ENCODE peak calls at places on chromosome 11, in eight cellular contexts. One of them, this sample, is unnamed.
A peak's percentile ranks its signal among the peaks of the same experiment; 100 is the strongest.

GRCh38 chr11:43574949-43575915 is 105.3 kb upstream of the HSD17B12 start:
- DNase-seq in heart left ventricle: peak; percentile 27
- DNase-seq in ovary: peak; percentile 65
- DNase-seq in uterus: no peak
- DNase-seq in sigmoid colon: peak; percentile 68
- DNase-seq in NB4: peak; percentile 57
- DNase-seq in IMR-90: peak; percentile 82
- DNase-seq in tibial nerve: no peak
- DNase-seq in this sample: no peak

GRCh38 chr11:93591247-93591898 is 48.2 kb upstream of the SMCO4 start:
- DNase-seq in uterus: no peak
- DNase-seq in tibial nerve: no peak
- DNase-seq in heart left ventricle: no peak
- DNase-seq in NB4: peak; percentile 96
- DNase-seq in IMR-90: peak; percentile 46
- DNase-seq in sigmoid colon: no peak
- DNase-seq in ovary: no peak
- DNase-seq in this sample: no peak

GRCh38 chr11:84384637-84385227 is 1098.6 kb upstream of the CCDC90B start:
- DNase-seq in uterus: no peak
- DNase-seq in heart left ventricle: no peak
- DNase-seq in NB4: peak; percentile 56
- DNase-seq in sigmoid colon: no peak
- DNase-seq in IMR-90: peak; percentile 34
- DNase-seq in ovary: peak; percentile 33
- DNase-seq in tibial nerve: peak; percentile 72
- DNase-seq in this sample: peak; percentile 36

GRCh38 chr11:59183768-59184167 is 11.8 kb downstream of the DTX4 start:
- DNase-seq in tibial nerve: peak; percentile 54
- DNase-seq in NB4: no peak
- DNase-seq in sigmoid colon: peak; percentile 73
- DNase-seq in IMR-90: no peak
- DNase-seq in ovary: no peak
- DNase-seq in uterus: peak; percentile 54
- DNase-seq in heart left ventricle: no peak
- DNase-seq in this sample: no peak

GRCh38 chr11:77249427-77249826 is 52.1 kb downstream of the GDPD4 start:
- DNase-seq in tibial nerve: no peak
- DNase-seq in uterus: no peak
- DNase-seq in IMR-90: peak; percentile 48
- DNase-seq in ovary: no peak
- DNase-seq in sigmoid colon: no peak
- DNase-seq in NB4: no peak
- DNase-seq in heart left ventricle: no peak
- DNase-seq in this sample: no peak

GRCh38 chr11:112881461-112881860 is 79.8 kb upstream of the NCAM1 start:
- DNase-seq in NB4: no peak
- DNase-seq in uterus: peak; percentile 60
- DNase-seq in ovary: peak; percentile 71
- DNase-seq in tibial nerve: no peak
- DNase-seq in heart left ventricle: peak; percentile 83
- DNase-seq in IMR-90: no peak
- DNase-seq in sigmoid colon: peak; percentile 83
- DNase-seq in this sample: peak; percentile 41

GRCh38 chr11:20125927-20126326 is 34.3 kb downstream of the DBX1 start:
- DNase-seq in sigmoid colon: no peak
- DNase-seq in IMR-90: peak; percentile 79
- DNase-seq in NB4: no peak
- DNase-seq in tibial nerve: no peak
- DNase-seq in heart left ventricle: no peak
- DNase-seq in ovary: no peak
- DNase-seq in uterus: no peak
- DNase-seq in this sample: no peak

GRCh38 chr11:128324531-128325141 is 262.7 kb downstream of the ETS1 start:
- DNase-seq in uterus: no peak
- DNase-seq in sigmoid colon: no peak
- DNase-seq in tibial nerve: no peak
- DNase-seq in IMR-90: no peak
- DNase-seq in NB4: no peak
- DNase-seq in heart left ventricle: no peak
- DNase-seq in ovary: no peak
- DNase-seq in this sample: no peak

GRCh38 chr11:76391039-76391438 is 9.9 kb downstream of the GVQW3 start:
- DNase-seq in heart left ventricle: no peak
- DNase-seq in uterus: no peak
- DNase-seq in sigmoid colon: no peak
- DNase-seq in ovary: no peak
- DNase-seq in IMR-90: no peak
- DNase-seq in NB4: no peak
- DNase-seq in tibial nerve: no peak
- DNase-seq in this sample: no peak

GRCh38 chr11:92632510-92632909 is 336.9 kb upstream of the MTNR1B start:
- DNase-seq in IMR-90: no peak
- DNase-seq in uterus: no peak
- DNase-seq in heart left ventricle: no peak
- DNase-seq in ovary: no peak
- DNase-seq in NB4: no peak
- DNase-seq in sigmoid colon: no peak
- DNase-seq in tibial nerve: no peak
- DNase-seq in this sample: no peak

GRCh38 chr11:111520565-111520964 is 6.0 kb downstream of the HOATZ start:
- DNase-seq in NB4: no peak
- DNase-seq in ovary: no peak
- DNase-seq in uterus: no peak
- DNase-seq in IMR-90: peak; percentile 65
- DNase-seq in sigmoid colon: no peak
- DNase-seq in heart left ventricle: no peak
- DNase-seq in tibial nerve: no peak
- DNase-seq in this sample: no peak

DNA sequence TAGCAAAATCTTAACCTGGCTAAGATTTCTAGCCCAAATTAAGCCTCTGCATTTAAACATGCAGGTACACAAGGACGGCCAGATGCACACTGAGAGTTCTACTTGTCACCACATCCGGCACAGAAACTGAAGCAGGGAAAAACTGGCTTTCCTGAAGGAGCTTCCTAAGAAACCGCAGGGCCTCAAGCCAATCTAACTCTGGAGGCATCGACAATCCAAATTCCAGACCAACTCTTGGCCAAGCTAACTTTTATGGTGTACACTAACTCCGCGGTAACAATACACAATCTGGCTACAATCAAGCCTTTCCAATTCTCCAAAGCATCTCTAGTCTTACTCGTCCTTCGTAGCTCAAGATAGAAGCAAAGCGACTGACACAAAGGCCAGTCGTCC is 1.2 kb downstream of the MSANTD2 start:
- DNase-seq in tibial nerve: no peak
- DNase-seq in ovary: no peak
- DNase-seq in heart left ventricle: no peak
- DNase-seq in sigmoid colon: no peak
- DNase-seq in NB4: no peak
- DNase-seq in uterus: no peak
- DNase-seq in IMR-90: peak; percentile 77
- DNase-seq in this sample: no peak
- H3K4me3 ChIP-seq in tibial nerve: peak overlapping the region; percentile 89
- H3K4me3 ChIP-seq in ovary: peak overlapping the region; percentile 98
- H3K4me3 ChIP-seq in heart left ventricle: peak overlapping the region; percentile 76
- H3K4me3 ChIP-seq in sigmoid colon: peak overlapping the region; percentile 96
- H3K4me3 ChIP-seq in NB4: peak overlapping the region; percentile 69
- H3K4me3 ChIP-seq in uterus: peak overlapping the region; percentile 91
- H3K4me3 ChIP-seq in IMR-90: peak overlapping the region; percentile 68
- H3K4me3 ChIP-seq in this sample: peak overlapping the region; percentile 98

GRCh38 chr11:73325036-73325981 is 17.2 kb downstream of the ARHGEF17 start:
- DNase-seq in uterus: peak; percentile 85
- DNase-seq in IMR-90: peak; percentile 56
- DNase-seq in ovary: no peak
- DNase-seq in NB4: no peak
- DNase-seq in sigmoid colon: peak; percentile 83
- DNase-seq in heart left ventricle: no peak
- DNase-seq in tibial nerve: no peak
- DNase-seq in this sample: no peak
- TF ChIP-seq POLR2A in uterus: no peak
- TF ChIP-seq POLR2A in IMR-90: no peak
- TF ChIP-seq POLR2A in ovary: no peak
- TF ChIP-seq POLR2A in NB4: no peak
- TF ChIP-seq POLR2A in sigmoid colon: no peak
- TF ChIP-seq POLR2A in heart left ventricle: no peak
- TF ChIP-seq POLR2A in tibial nerve: no peak
- TF ChIP-seq POLR2A in this sample: no peak

DNA sequence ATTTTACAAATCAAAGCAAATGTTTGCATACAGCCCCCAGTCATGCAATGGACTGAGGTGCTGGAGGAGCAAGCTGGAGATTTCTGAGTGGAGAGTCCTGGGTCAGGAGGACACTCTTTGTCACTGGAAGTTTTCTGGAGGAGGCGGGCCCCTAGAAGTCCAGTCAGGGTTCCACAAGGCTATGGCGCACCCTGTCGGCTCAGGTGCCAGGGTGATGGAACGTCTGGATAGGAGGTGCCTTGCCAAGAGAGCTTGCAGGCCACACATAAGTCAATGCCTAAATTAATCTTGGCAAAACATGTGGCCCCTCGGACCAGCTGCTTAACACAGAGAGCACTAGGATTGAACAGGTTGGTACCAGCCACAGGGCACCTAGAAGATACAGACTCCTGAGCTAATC is 174.7 kb upstream of the CADM1 start:
- DNase-seq in NB4: peak; percentile 6
- DNase-seq in IMR-90: no peak
- DNase-seq in heart left ventricle: no peak
- DNase-seq in uterus: no peak
- DNase-seq in tibial nerve: no peak
- DNase-seq in sigmoid colon: no peak
- DNase-seq in ovary: no peak
- DNase-seq in this sample: no peak
- TF ChIP-seq CTCF in NB4: no peak
- TF ChIP-seq CTCF in IMR-90: no peak
- TF ChIP-seq CTCF in heart left ventricle: no peak
- TF ChIP-seq CTCF in uterus: no peak
- TF ChIP-seq CTCF in tibial nerve: no peak
- TF ChIP-seq CTCF in sigmoid colon: no peak
- TF ChIP-seq CTCF in ovary: no peak
- TF ChIP-seq CTCF in this sample: no peak

GRCh38 chr11:117928818-117929567 is at the start of gene TMPRSS13:
- DNase-seq in tibial nerve: no peak
- DNase-seq in NB4: no peak
- DNase-seq in ovary: no peak
- DNase-seq in uterus: no peak
- DNase-seq in heart left ventricle: no peak
- DNase-seq in IMR-90: no peak
- DNase-seq in sigmoid colon: peak; percentile 44
- DNase-seq in this sample: peak; percentile 55
- H3K4me3 ChIP-seq in tibial nerve: no peak within 1 kb of the TSS
- H3K4me3 ChIP-seq in NB4: no peak within 1 kb of the TSS
- H3K4me3 ChIP-seq in ovary: no peak within 1 kb of the TSS
- H3K4me3 ChIP-seq in uterus: no peak within 1 kb of the TSS
- H3K4me3 ChIP-seq in heart left ventricle: no peak within 1 kb of the TSS
- H3K4me3 ChIP-seq in IMR-90: no peak within 1 kb of the TSS
- H3K4me3 ChIP-seq in sigmoid colon: no peak within 1 kb of the TSS
- H3K4me3 ChIP-seq in this sample: no peak within 1 kb of the TSS

GRCh38 chr11:44595964-44596381 is 30.5 kb downstream of the CD82 start:
- DNase-seq in tibial nerve: peak; percentile 29
- DNase-seq in IMR-90: no peak
- DNase-seq in NB4: no peak
- DNase-seq in heart left ventricle: peak; percentile 78
- DNase-seq in sigmoid colon: peak; percentile 78
- DNase-seq in ovary: peak; percentile 83
- DNase-seq in uterus: no peak
- DNase-seq in this sample: no peak

GRCh38 chr11:44595006-44595405 is 29.5 kb downstream of the CD82 start:
- DNase-seq in NB4: no peak
- DNase-seq in heart left ventricle: no peak
- DNase-seq in sigmoid colon: no peak
- DNase-seq in tibial nerve: no peak
- DNase-seq in uterus: no peak
- DNase-seq in IMR-90: no peak
- DNase-seq in ovary: no peak
- DNase-seq in this sample: no peak

GRCh38 chr11:44597358-44598009 is 32.0 kb downstream of the CD82 start:
- DNase-seq in tibial nerve: no peak
- DNase-seq in sigmoid colon: no peak
- DNase-seq in ovary: no peak
- DNase-seq in IMR-90: no peak
- DNase-seq in NB4: no peak
- DNase-seq in uterus: no peak
- DNase-seq in heart left ventricle: no peak
- DNase-seq in this sample: no peak

GRCh38 chr11:44598831-44599230 is 33.4 kb downstream of the CD82 start:
- DNase-seq in heart left ventricle: no peak
- DNase-seq in ovary: no peak
- DNase-seq in IMR-90: no peak
- DNase-seq in sigmoid colon: no peak
- DNase-seq in uterus: no peak
- DNase-seq in NB4: no peak
- DNase-seq in tibial nerve: no peak
- DNase-seq in this sample: no peak

DNA sequence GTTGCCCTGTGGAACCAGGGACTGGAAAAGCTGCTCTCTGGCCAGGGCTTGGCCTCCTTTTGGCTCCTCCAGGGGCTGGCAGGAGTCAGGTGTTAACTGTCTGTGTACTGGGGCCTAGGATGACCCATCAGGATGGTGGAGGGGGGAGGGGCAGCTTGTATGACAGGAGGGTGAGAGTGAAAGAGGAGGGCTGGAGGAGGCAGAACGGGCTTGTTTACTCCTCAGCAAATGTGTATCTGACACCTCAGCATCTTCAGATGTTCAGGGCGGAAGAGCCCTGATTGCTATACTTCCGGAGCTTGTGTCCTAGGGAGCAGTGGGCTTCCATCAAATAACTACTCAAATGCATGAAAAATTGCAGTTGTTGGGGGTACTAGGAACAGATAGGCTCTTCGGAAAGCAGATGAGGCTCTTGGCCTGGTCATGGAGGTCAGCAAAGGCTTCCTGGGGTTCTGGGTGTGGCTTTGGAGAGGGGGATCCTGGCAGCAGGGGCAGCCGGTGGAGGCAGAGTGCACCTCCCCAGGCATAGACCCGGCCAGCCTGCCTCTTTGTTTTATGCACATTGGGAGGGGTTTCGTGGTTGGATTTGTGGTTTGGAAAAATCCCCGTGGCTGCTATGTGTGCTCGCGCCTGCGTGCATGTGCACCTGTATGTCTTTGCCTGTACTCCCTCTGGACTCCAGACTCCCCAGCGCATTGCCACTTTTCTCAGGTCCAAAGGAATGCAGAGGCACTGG is 31.2 kb downstream of the CD82 start:
- DNase-seq in NB4: peak; percentile 28
- DNase-seq in heart left ventricle: no peak
- DNase-seq in sigmoid colon: no peak
- DNase-seq in uterus: no peak
- DNase-seq in tibial nerve: no peak
- DNase-seq in ovary: no peak
- DNase-seq in IMR-90: no peak
- DNase-seq in this sample: no peak
- TF ChIP-seq POLR2A in NB4: no peak
- TF ChIP-seq POLR2A in heart left ventricle: no peak
- TF ChIP-seq POLR2A in sigmoid colon: no peak
- TF ChIP-seq POLR2A in uterus: no peak
- TF ChIP-seq POLR2A in tibial nerve: no peak
- TF ChIP-seq POLR2A in ovary: no peak
- TF ChIP-seq POLR2A in IMR-90: no peak
- TF ChIP-seq POLR2A in this sample: no peak

GRCh38 chr11:57340228-57340627 is 2.1 kb downstream of the P2RX3 start:
- DNase-seq in NB4: peak; percentile 62
- DNase-seq in heart left ventricle: no peak
- DNase-seq in ovary: no peak
- DNase-seq in tibial nerve: no peak
- DNase-seq in IMR-90: no peak
- DNase-seq in sigmoid colon: no peak
- DNase-seq in uterus: no peak
- DNase-seq in this sample: no peak
- TF ChIP-seq CTCF in NB4: peak; percentile 42
- TF ChIP-seq CTCF in heart left ventricle: no peak
- TF ChIP-seq CTCF in ovary: no peak
- TF ChIP-seq CTCF in tibial nerve: no peak
- TF ChIP-seq CTCF in IMR-90: no peak
- TF ChIP-seq CTCF in sigmoid colon: no peak
- TF ChIP-seq CTCF in uterus: no peak
- TF ChIP-seq CTCF in this sample: no peak

This sample was measured in lower leg skin.